ENCODE peak calls at places on chromosomes 1 and 21, in four cellular contexts. L is H9, O is IMR-90, K is mesenchymal stem cell. D is an unnamed sample.

GRCh38 chr1:23555949-23556640 is 3.2 kb downstream of the ID3 start:
- DNase-seq in L (peak), O (peak), K (peak), D (peak)

GRCh38 chr1:116748272-116748671 is 6.0 kb upstream of the CD2 start:
- DNase-seq in L (no peak), O (no peak), K (no peak), D (no peak)

GRCh38 chr1:183652547-183653467 is at the start of gene APOBEC4:
- DNase-seq in L (no peak), O (no peak), K (peak), D (peak)

GRCh38 chr1:33111965-33112364 is 31.0 kb downstream of the AZIN2 start:
- DNase-seq in L (no peak), O (peak), K (peak), D (no peak)

GRCh38 chr1:64417828-64418227 is 52.1 kb upstream of the CACHD1 start:
- DNase-seq in L (no peak), O (no peak), K (no peak), D (no peak)

GRCh38 chr1:196858811-196859210 is 29.0 kb upstream of the CFHR4 start:
- DNase-seq in L (no peak), O (no peak), K (no peak), D (no peak)

GRCh38 chr1:206143537-206144155 is 26.5 kb upstream of the AVPR1B start:
- DNase-seq in L (no peak), O (no peak), K (no peak), D (no peak)

GRCh38 chr1:6269997-6270401 is 9.1 kb upstream of the GPR153 start:
- DNase-seq in L (no peak), O (no peak), K (no peak), D (no peak)

GRCh38 chr1:11397151-11397902 is 81.6 kb upstream of the DISP3 start:
- DNase-seq in L (no peak), O (no peak), K (no peak), D (no peak)

GRCh38 chr1:151058682-151059341 is 610 bp downstream of the CDC42SE1 start:
- DNase-seq in L (peak), O (peak), K (peak), D (peak)

GRCh38 chr1:155996166-155996565 is 17.8 kb upstream of the ARHGEF2 start:
- DNase-seq in L (no peak), O (no peak), K (no peak), D (peak)

GRCh38 chr1:198937231-198938031 is 298.6 kb downstream of the PTPRC start:
- DNase-seq in L (no peak), O (peak), K (peak), D (peak)

GRCh38 chr21:41289431-41289830 is 27.2 kb upstream of the FAM3B start:
- DNase-seq in L (peak), O (peak), K (no peak), D (peak)

DNA sequence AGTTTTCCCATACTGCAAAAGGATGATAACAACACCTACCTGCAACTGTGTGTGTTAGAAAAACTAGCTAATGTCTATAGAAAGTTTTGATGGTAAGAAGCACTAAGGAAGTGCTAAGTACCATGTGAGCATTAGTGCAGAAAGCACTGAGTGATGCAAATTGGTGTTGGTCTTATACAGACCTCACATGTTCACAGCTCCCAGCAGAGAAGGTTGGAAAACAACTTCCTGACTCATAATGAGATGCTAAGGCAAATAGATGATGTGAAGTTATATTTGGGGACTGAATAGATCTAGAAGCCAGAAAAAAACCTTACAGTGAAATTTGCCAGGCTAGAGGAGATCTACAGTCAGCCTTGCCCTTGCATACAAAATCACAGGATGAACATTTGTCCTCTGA is 61.5 kb downstream of the ASTN1 start:
- DNase-seq in L (no peak), O (no peak), K (no peak), D (no peak)
- H2BK15ac ChIP-seq in L (no peak), O (no peak), K (no peak), D (no peak)

DNA sequence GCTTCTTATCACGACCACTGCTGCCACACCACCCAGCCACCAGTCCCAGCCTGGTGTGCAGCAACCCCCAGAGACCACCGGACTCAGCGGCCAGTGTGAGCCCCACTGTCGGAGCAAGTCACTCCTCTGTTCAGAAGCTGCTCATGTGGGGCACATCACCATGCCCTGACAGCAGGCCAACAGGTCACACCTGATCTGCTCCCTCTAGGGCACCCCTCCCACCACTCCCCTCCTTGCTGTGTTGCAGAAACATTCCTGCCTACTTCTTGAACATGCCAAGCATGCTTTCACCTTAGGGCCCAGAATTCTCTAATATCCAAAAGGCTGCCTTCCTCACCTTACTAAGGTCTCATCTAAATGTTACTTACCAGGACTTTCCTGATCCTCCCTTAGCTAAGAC is 146.5 kb downstream of the SLC45A1 start:
- DNase-seq in L (no peak), O (no peak), K (no peak), D (peak)
- H2BK120ac ChIP-seq in L (no peak), O (peak), K (peak), D (no peak)

DNA sequence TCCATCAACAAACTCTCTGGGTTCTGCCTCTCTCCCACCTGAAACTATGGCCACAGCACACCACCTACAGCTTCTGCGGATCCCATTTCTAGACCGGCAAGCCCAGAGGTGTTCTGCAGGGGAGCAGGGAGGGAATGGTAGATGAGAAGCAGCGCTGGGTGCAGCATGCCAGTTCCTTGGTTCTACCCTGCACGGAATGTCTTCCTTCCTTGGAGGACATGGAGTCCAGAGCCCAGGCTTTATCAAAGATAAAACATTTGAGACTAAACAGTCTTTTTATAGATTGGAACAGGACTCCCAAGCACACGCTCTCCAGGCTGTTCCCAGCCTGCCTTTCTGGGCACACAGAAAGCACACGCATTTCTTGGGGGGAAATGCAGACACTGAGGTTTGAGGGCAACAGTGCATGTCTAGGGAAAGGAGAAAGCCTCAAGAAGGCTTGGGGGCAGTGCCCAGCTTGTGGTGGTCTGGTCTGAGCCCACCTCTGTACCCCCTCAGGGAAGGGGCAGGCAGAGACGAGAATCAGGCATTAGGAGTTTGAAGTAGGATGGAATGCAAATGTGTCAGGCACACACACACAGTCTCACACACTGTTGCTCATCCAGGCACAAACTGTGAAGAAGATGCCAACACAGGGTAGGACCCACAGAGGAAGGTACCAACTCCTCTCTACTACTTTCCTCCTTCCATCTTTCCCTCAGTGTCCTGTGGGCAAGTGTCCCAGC is 29.7 kb downstream of the LGR6 start:
- DNase-seq in L (no peak), O (no peak), K (no peak), D (no peak)
- H2BK15ac ChIP-seq in L (no peak), O (no peak), K (no peak), D (no peak)

DNA sequence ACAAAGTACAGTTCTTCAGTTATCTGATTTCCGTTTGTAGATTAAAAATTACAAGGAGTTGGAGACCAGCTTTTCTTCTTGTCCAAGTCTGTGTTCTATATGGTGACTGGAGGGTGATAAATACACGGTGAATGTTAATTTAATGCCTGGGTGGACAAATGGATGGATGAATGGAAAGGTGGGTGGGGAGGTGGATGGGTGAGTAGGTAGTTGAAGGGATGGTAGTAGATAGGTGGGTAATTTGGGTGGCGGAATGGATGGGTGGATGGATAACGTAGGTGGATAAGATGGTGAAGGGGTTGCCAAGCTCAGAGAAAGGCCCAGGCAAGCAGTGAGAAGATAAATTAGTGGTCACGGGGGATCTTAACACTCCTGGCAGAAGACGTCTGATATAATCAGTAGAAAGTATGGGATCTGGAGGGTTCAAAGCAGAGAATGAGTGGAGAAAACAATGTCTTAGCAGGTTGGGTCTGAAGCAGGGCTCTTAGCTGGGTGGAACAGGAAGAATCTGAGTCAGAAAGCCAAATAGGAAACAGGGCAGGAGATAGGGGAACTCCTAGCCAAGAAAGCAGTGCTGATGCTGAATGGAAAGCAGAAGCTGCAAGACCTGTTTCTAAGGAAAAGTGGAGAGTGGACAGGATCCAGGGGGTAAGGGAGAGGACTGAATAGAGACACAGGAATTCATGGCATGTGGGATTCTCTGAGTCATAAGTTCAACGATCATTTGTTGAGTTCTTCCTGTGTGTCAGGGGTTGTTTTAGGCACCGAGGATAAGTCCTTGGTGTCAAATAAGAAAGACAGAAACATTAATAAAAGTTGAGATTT is 154.0 kb upstream of the FGGY start:
- DNase-seq in L (no peak), O (peak), K (peak), D (peak)
- H2BK120ac ChIP-seq in L (no peak), O (peak), K (peak), D (no peak)

DNA sequence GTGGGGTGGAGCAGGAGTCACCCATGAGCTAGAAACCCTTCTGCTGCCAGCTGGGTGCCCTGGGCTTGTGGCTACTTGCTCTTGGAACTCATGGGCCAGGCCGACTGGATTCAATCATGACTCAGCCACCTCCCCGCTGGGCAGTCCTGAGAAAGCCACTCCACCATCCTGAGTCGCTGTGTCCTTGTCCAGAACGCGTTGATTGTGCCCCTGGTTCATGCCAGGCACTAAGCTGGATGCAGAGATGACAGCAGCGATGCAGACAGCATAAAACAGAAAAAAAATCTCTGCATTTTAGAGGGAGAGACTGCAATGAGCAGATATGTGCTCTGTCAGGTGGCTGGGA is 10.6 kb downstream of the PADI1 start:
- DNase-seq in L (no peak), O (no peak), K (peak), D (no peak)
- H2BK15ac ChIP-seq in L (no peak), O (no peak), K (no peak), D (no peak)

GRCh38 chr1:158101944-158102343 is 78.8 kb upstream of the CD1D start:
- DNase-seq in L (no peak), O (peak), K (peak), D (peak)
- H2BK120ac ChIP-seq in L (no peak), O (no peak), K (no peak), D (no peak)

GRCh38 chr1:82697965-82698364 is 897.2 kb downstream of the ADGRL2 start:
- DNase-seq in L (no peak), O (no peak), K (no peak), D (no peak)

GRCh38 chr1:82700476-82700875 is 899.7 kb downstream of the ADGRL2 start:
- DNase-seq in L (no peak), O (no peak), K (no peak), D (no peak)

DNA sequence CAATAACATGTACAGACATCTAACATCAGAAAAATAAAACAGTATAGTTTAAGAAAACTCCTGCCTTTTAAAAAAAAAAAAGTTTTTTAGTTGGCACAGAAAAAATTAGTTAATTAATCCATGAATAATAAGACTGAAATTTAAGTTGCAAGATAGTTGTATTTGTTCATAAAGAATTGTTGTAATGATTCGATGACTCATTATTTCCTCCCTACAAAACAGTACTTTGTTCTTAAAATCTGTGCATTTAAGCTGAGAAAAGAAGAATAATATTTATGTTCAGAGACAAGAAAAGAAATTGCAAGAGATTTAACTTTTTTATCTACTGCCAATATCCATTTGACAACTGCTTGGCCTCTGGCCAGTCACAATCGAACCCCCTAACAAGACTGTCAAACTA is 894.7 kb downstream of the ADGRL2 start:
- DNase-seq in L (no peak), O (no peak), K (peak), D (no peak)
- H2BK15ac ChIP-seq in L (no peak), O (no peak), K (no peak), D (no peak)

D was measured in mesendoderm.